ENCODE peak calls at places on chromosomes 16 and 17, in four cellular contexts. F is HepG2, O is K562, M is GM12878. C is an unnamed sample.

GRCh38 chr17:78020717-78021108 is 62.2 kb downstream of the TNRC6C start:
- DNase-seq in F (no peak), O (no peak), M (peak), C (no peak)

GRCh38 chr17:72618018-72618509 is 474.4 kb downstream of the SLC39A11 start:
- DNase-seq in F (peak), O (no peak), M (no peak), C (no peak)

GRCh38 chr17:32746698-32747097 is 130.2 kb downstream of the MYO1D start:
- DNase-seq in F (no peak), O (no peak), M (no peak), C (no peak)

GRCh38 chr17:10384175-10384574 is 11.4 kb upstream of the MYH13 start:
- DNase-seq in F (no peak), O (no peak), M (no peak), C (no peak)

GRCh38 chr17:74165811-74166365 is 37.6 kb upstream of the RPL38 start:
- DNase-seq in F (no peak), O (no peak), M (no peak), C (no peak)

GRCh38 chr17:13835151-13835550 is 233.4 kb upstream of the HS3ST3A1 start:
- DNase-seq in F (no peak), O (no peak), M (no peak), C (no peak)

GRCh38 chr17:80649672-80650338 is 105.2 kb downstream of the RPTOR start:
- DNase-seq in F (peak), O (peak), M (no peak), C (peak)

GRCh38 chr17:57956311-57957119 is 1.3 kb upstream of the CUEDC1 start:
- DNase-seq in F (no peak), O (no peak), M (peak), C (no peak)

GRCh38 chr17:44400226-44400847 is 10.9 kb upstream of the ITGA2B start:
- DNase-seq in F (peak), O (no peak), M (no peak), C (peak)

GRCh38 chr17:74089869-74090464 is 113.5 kb upstream of the RPL38 start:
- DNase-seq in F (peak), O (peak), M (peak), C (peak)

GRCh38 chr17:15660077-15660476 is 24.0 kb downstream of the TRIM16 start:
- DNase-seq in F (no peak), O (no peak), M (no peak), C (no peak)

GRCh38 chr16:66487580-66488235 is 60.6 kb downstream of the BEAN1 start:
- DNase-seq in F (no peak), O (no peak), M (no peak), C (no peak)

GRCh38 chr16:745739-746138 is 4.9 kb upstream of the CIAO3 start:
- DNase-seq in F (no peak), O (peak), M (no peak), C (no peak)

GRCh38 chr17:81488276-81488860 is 24.2 kb downstream of the ACTG1 start:
- DNase-seq in F (no peak), O (no peak), M (no peak), C (no peak)

GRCh38 chr16:58948244-58948643 is 214.1 kb upstream of the GOT2 start:
- DNase-seq in F (no peak), O (no peak), M (no peak), C (no peak)

GRCh38 chr16:78984324-78984723 is 616.2 kb downstream of the MAF start:
- DNase-seq in F (no peak), O (no peak), M (no peak), C (no peak)

GRCh38 chr17:48037036-48037881 is at the start of gene COPZ2:
- DNase-seq in F (peak), O (no peak), M (no peak), C (peak)

GRCh38 chr17:51238253-51238887 is 21.5 kb downstream of the MBTD1 start:
- DNase-seq in F (no peak), O (no peak), M (peak), C (no peak)

GRCh38 chr17:35315283-35315682 is 58.1 kb downstream of the SLFN11 start:
- DNase-seq in F (no peak), O (peak), M (no peak), C (no peak)

GRCh38 chr17:80821546-80821945 is 170.1 kb upstream of the CHMP6 start:
- DNase-seq in F (no peak), O (no peak), M (no peak), C (no peak)

DNA sequence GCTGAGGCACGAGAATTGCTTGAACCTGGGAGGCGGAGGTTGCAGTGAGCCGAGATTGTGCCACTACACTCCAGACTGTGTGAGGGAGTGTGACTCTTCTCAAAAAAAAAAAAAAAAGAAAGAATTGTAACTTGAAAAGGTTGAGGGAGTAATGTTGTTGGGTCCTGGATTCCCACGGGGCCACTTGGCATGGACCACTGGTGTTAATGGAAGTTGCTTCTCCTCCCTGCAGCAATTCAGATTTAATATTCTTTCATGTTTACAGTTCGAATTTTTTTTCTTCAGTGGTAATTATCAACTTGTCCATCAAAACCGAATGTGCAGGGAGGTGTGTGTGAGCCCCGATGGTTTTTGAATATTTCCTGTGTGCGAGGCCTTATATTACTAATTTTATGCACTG is 7.2 kb downstream of the EPN2 start:
- DNase-seq in F (no peak), O (no peak), M (no peak), C (no peak)
- TF ChIP-seq CHD2 in F (no peak), O (no peak), M (no peak), C (no peak)

DNA sequence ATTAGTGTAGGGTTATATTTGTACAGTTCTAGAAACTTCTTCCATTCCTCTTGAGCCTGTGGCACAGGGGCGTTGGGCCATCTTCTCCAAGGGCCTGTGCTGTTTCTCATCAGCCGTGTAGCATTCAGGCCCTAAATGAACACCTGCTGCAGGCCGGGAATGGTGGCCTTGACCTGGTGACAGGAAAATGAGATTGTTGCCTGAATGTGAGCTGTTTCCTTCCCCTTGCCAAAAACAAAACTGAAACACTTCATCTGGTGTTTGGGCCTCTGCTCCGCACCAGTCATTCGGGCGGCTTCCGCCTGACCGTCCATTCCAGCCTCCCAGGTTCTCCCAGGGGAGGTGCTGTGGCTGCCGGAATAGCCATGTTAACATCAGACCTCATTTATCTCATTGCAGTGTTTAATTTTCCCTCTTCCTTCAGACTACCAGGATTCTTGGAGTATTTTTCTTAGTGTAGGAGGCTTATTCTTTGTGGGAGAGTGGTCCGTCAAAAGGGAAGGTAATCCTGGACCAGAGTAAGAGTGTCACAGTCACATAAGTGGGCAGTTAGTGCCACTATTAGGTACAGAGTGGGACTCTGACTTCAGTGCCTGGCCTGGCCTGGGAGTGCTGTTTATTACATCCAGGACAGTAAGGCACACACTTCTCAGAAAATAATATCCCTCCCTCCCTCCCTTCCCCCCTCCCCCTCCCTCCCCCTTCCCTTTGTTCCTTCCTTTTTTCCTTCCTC is 61.9 kb downstream of the WWP2 start:
- DNase-seq in F (no peak), O (no peak), M (peak), C (no peak)
- TF ChIP-seq MYC in F (peak), O (no peak), M (no peak), C (no peak)

GRCh38 chr17:40857535-40857934 is 9.5 kb downstream of the KRT12 start:
- DNase-seq in F (no peak), O (no peak), M (no peak), C (no peak)
- TF ChIP-seq CHD2 in F (no peak), O (no peak), M (no peak), C (no peak)

DNA sequence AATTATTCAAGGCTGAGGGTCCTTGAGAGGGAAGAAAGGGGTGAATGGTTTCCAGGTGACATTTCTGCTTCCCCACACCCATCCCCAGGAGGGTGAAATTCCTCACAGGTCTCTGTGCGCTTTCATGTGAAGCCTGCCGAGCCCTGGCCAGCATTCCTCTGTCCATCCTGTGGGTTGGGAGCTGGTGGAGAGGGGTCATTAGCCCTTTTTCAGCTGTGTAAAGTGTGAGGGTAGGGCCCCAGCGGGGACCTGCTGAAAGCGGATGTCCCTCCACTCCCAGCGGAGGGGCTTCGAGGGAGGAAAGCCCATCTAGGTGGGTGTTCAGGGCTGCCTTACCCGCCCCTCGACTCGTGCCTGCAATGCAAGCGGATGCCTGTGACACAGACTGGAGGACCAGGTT is 53.3 kb upstream of the DLX4 start:
- DNase-seq in F (no peak), O (no peak), M (no peak), C (no peak)
- TF ChIP-seq MYC in F (no peak), O (no peak), M (no peak), C (no peak)

GRCh38 chr17:75295220-75296158 is 6.3 kb upstream of the SLC25A19 start:
- DNase-seq in F (peak), O (peak), M (peak), C (no peak)
- TF ChIP-seq CHD2 in F (no peak), O (no peak), M (peak), C (no peak)